ENCODE peak calls at places on chromosomes 12 and 14, in five cellular contexts. G is NCI-H774; H is right lobe of liver; S is HEK293T; X is stimulated activated naive CD4-positive, alpha-beta T cell. D is an unnamed sample.

GRCh38 chr14:32458720-32459119 is 129.6 kb downstream of the AKAP6 start:
- DNase-seq in G (no peak), H (no peak), S (no peak), X (no peak), D (no peak)

GRCh38 chr14:92659765-92660561 is 88.5 kb downstream of the LGMN start:
- DNase-seq in S (no peak), H (peak; percentile 69), G (no peak), X (no peak), D (no peak)

GRCh38 chr12:6538420-6539275 is 4.3 kb downstream of the GAPDH start:
- DNase-seq in H (no peak), X (no peak), G (no peak), S (peak; percentile 15), D (no peak)

GRCh38 chr14:51304428-51304827 is 64.4 kb downstream of the TMX1 start:
- DNase-seq in X (no peak), G (no peak), S (no peak), H (no peak), D (no peak)

GRCh38 chr12:109098142-109098652 is 800 bp downstream of the UNG start:
- DNase-seq in S (no peak), H (no peak), X (no peak), G (no peak), D (peak; percentile 56)

GRCh38 chr12:109860961-109861360 is 19.4 kb downstream of the GLTP start:
- DNase-seq in H (no peak), S (no peak), X (no peak), G (no peak), D (no peak)

GRCh38 chr14:26992403-26993115 is 394.7 kb upstream of the NOVA1 start:
- DNase-seq in H (no peak), G (no peak), S (no peak), X (no peak), D (no peak)

GRCh38 chr12:115404761-115405470 is 720.9 kb upstream of the TBX3 start:
- DNase-seq in H (no peak), G (no peak), S (no peak), X (no peak), D (no peak)

GRCh38 chr14:88437659-88438058 is 52.2 kb downstream of the SPATA7 start:
- DNase-seq in G (no peak), S (no peak), H (no peak), X (no peak), D (no peak)

GRCh38 chr12:4133636-4134433 is 139.7 kb upstream of the CCND2 start:
- DNase-seq in S (no peak), G (no peak), X (no peak), H (peak; percentile 38), D (no peak)

GRCh38 chr12:6753772-6754356 is 923 bp upstream of the MLF2 start:
- DNase-seq in S (no peak), X (no peak), G (no peak), H (peak; percentile 85), D (no peak)

GRCh38 chr12:115660211-115660805 is 617.2 kb downstream of the MED13L start:
- DNase-seq in X (no peak), S (no peak), G (no peak), H (no peak), D (no peak)

GRCh38 chr12:50986961-50987737 is 34.8 kb downstream of the HIGD1C start:
- DNase-seq in X (peak; percentile 22), S (peak; percentile 38), G (no peak), H (peak; percentile 63), D (no peak)

GRCh38 chr14:100383727-100384158 is 60.6 kb downstream of the SLC25A47 start:
- DNase-seq in S (peak; percentile 77), X (peak; percentile 73), H (peak; percentile 65), G (peak; percentile 25), D (no peak)

GRCh38 chr12:110661337-110661972 is 27.5 kb downstream of the HVCN1 start:
- DNase-seq in H (no peak), S (no peak), X (no peak), G (no peak), D (no peak)

GRCh38 chr12:124394462-124395128 is 99.7 kb downstream of the RFLNA start:
- DNase-seq in G (no peak), X (no peak), H (no peak), S (no peak), D (no peak)

GRCh38 chr14:38137005-38137404 is 70.7 kb upstream of the SSTR1 start:
- DNase-seq in X (no peak), S (no peak), G (no peak), H (no peak), D (no peak)

GRCh38 chr12:113461666-113462065 is 10.0 kb downstream of the LHX5 start:
- DNase-seq in S (peak; percentile 60), X (no peak), G (peak; percentile 21), H (no peak), D (peak; percentile 16)

GRCh38 chr14:97713023-97713422 is 915.8 kb downstream of the VRK1 start:
- DNase-seq in X (no peak), H (no peak), S (no peak), G (no peak), D (no peak)

GRCh38 chr12:106954462-106955376 is 988 bp upstream of the TMEM263 start:
- DNase-seq in S (no peak), X (peak; percentile 42), G (no peak), H (peak; percentile 57), D (no peak)

GRCh38 chr14:96136361-96136760 is 68.3 kb upstream of the BDKRB2 start:
- DNase-seq in X (no peak), G (no peak), S (no peak), H (no peak), D (peak; percentile 37)

GRCh38 chr12:46386360-46386867 is 13.8 kb upstream of the SLC38A2 start:
- DNase-seq in S (no peak), H (no peak), X (no peak), G (no peak), D (no peak)

GRCh38 chr12:68018315-68018714 is 29.1 kb downstream of the IFNG-AS1 start:
- DNase-seq in S (no peak), X (no peak), H (no peak), G (no peak), D (no peak)

GRCh38 chr12:50581226-50582184 is 76.7 kb downstream of the DIP2B start:
- DNase-seq in S (no peak), H (no peak), X (no peak), G (no peak), D (no peak)

GRCh38 chr12:51326762-51327439 is 2.9 kb upstream of the BIN2 start:
- DNase-seq in X (peak; percentile 16), G (no peak), H (no peak), S (no peak), D (no peak)

GRCh38 chr14:60946773-60947172 is 34.1 kb downstream of the TRMT5 start:
- DNase-seq in S (no peak), G (no peak), H (no peak), X (no peak), D (no peak)

GRCh38 chr14:51539571-51540037 is 112.1 kb upstream of the FRMD6 start:
- DNase-seq in H (no peak), G (no peak), S (no peak), X (no peak), D (no peak)

GRCh38 chr12:124397807-124398577 is 103.1 kb downstream of the RFLNA start:
- DNase-seq in H (no peak), X (no peak), G (no peak), S (no peak), D (peak; percentile 88)